ENCODE peak calls at places on chromosomes 16 and 17, in nine cellular contexts. One of them, this sample, is unnamed.

GRCh38 chr17:39709998-39710964 is 10.4 kb downstream of the ERBB2 start:
- DNase-seq in uterus: no peak
- DNase-seq in thyroid gland: no peak
- DNase-seq in fibroblast of lung: no peak
- DNase-seq in H9: no peak
- DNase-seq in H1: no peak
- DNase-seq in glutamatergic neuron: no peak
- DNase-seq in lower leg skin: no peak
- DNase-seq in lower lobe of right lung: no peak
- DNase-seq in this sample: no peak

GRCh38 chr17:16255481-16255901 is 38.5 kb downstream of the PIGL start:
- DNase-seq in thyroid gland: peak; percentile 78
- DNase-seq in lower leg skin: no peak
- DNase-seq in glutamatergic neuron: no peak
- DNase-seq in fibroblast of lung: peak; percentile 82
- DNase-seq in lower lobe of right lung: peak; percentile 47
- DNase-seq in uterus: peak; percentile 59
- DNase-seq in H9: peak; percentile 47
- DNase-seq in H1: no peak
- DNase-seq in this sample: no peak

GRCh38 chr17:77728022-77728671 is 230.4 kb upstream of the TNRC6C start:
- DNase-seq in thyroid gland: no peak
- DNase-seq in lower lobe of right lung: no peak
- DNase-seq in H9: peak; percentile 50
- DNase-seq in H1: peak; percentile 41
- DNase-seq in fibroblast of lung: no peak
- DNase-seq in lower leg skin: peak; percentile 34
- DNase-seq in glutamatergic neuron: no peak
- DNase-seq in uterus: peak; percentile 69
- DNase-seq in this sample: no peak

GRCh38 chr17:80005360-80006338 is 30.0 kb downstream of the TBC1D16 start:
- DNase-seq in thyroid gland: peak; percentile 40
- DNase-seq in uterus: peak; percentile 58
- DNase-seq in H1: peak; percentile 86
- DNase-seq in lower leg skin: no peak
- DNase-seq in lower lobe of right lung: no peak
- DNase-seq in glutamatergic neuron: peak; percentile 66
- DNase-seq in fibroblast of lung: peak; percentile 38
- DNase-seq in H9: peak; percentile 80
- DNase-seq in this sample: peak; percentile 95

GRCh38 chr17:17877548-17878358 is 41.0 kb upstream of the SREBF1 start:
- DNase-seq in glutamatergic neuron: no peak
- DNase-seq in lower lobe of right lung: peak; percentile 77
- DNase-seq in lower leg skin: peak; percentile 55
- DNase-seq in thyroid gland: peak; percentile 99
- DNase-seq in H1: no peak
- DNase-seq in fibroblast of lung: peak; percentile 97
- DNase-seq in uterus: peak; percentile 82
- DNase-seq in H9: peak; percentile 75
- DNase-seq in this sample: no peak

GRCh38 chr16:85419503-85420408 is 193.4 kb upstream of the GSE1 start:
- DNase-seq in lower lobe of right lung: peak; percentile 24
- DNase-seq in lower leg skin: no peak
- DNase-seq in H9: no peak
- DNase-seq in thyroid gland: peak; percentile 57
- DNase-seq in uterus: no peak
- DNase-seq in H1: peak; percentile 40
- DNase-seq in fibroblast of lung: no peak
- DNase-seq in glutamatergic neuron: peak; percentile 10
- DNase-seq in this sample: no peak

GRCh38 chr17:54951286-54951685 is 17.2 kb downstream of the COX11 start:
- DNase-seq in thyroid gland: no peak
- DNase-seq in lower lobe of right lung: no peak
- DNase-seq in lower leg skin: no peak
- DNase-seq in H1: no peak
- DNase-seq in fibroblast of lung: no peak
- DNase-seq in uterus: no peak
- DNase-seq in glutamatergic neuron: no peak
- DNase-seq in H9: no peak
- DNase-seq in this sample: no peak

GRCh38 chr17:55420776-55421178 is 858 bp downstream of the MMD start:
- DNase-seq in lower lobe of right lung: peak; percentile 71
- DNase-seq in uterus: peak; percentile 36
- DNase-seq in lower leg skin: peak; percentile 38
- DNase-seq in H9: no peak
- DNase-seq in glutamatergic neuron: peak; percentile 47
- DNase-seq in thyroid gland: peak; percentile 51
- DNase-seq in fibroblast of lung: peak; percentile 34
- DNase-seq in H1: peak; percentile 56
- DNase-seq in this sample: peak; percentile 46

GRCh38 chr16:30706046-30706445 is 7.1 kb downstream of the SRCAP start:
- DNase-seq in H1: no peak
- DNase-seq in H9: no peak
- DNase-seq in glutamatergic neuron: no peak
- DNase-seq in thyroid gland: no peak
- DNase-seq in fibroblast of lung: no peak
- DNase-seq in lower leg skin: no peak
- DNase-seq in uterus: no peak
- DNase-seq in lower lobe of right lung: no peak
- DNase-seq in this sample: no peak

GRCh38 chr16:30711712-30712111 is 12.7 kb downstream of the SRCAP start:
- DNase-seq in H1: no peak
- DNase-seq in lower leg skin: no peak
- DNase-seq in fibroblast of lung: no peak
- DNase-seq in H9: no peak
- DNase-seq in lower lobe of right lung: no peak
- DNase-seq in uterus: no peak
- DNase-seq in thyroid gland: no peak
- DNase-seq in glutamatergic neuron: no peak
- DNase-seq in this sample: no peak

GRCh38 chr16:30715777-30716445 is 16.9 kb downstream of the SRCAP start:
- DNase-seq in lower lobe of right lung: no peak
- DNase-seq in thyroid gland: no peak
- DNase-seq in glutamatergic neuron: no peak
- DNase-seq in uterus: no peak
- DNase-seq in H1: no peak
- DNase-seq in H9: no peak
- DNase-seq in fibroblast of lung: no peak
- DNase-seq in lower leg skin: no peak
- DNase-seq in this sample: peak; percentile 48

GRCh38 chr16:30710971-30711370 is 12.0 kb downstream of the SRCAP start:
- DNase-seq in H1: no peak
- DNase-seq in thyroid gland: no peak
- DNase-seq in lower lobe of right lung: no peak
- DNase-seq in fibroblast of lung: no peak
- DNase-seq in H9: no peak
- DNase-seq in lower leg skin: no peak
- DNase-seq in glutamatergic neuron: no peak
- DNase-seq in uterus: no peak
- DNase-seq in this sample: no peak
- TF ChIP-seq CTCF in H1: no peak
- TF ChIP-seq CTCF in thyroid gland: no peak
- TF ChIP-seq CTCF in lower lobe of right lung: no peak
- TF ChIP-seq CTCF in fibroblast of lung: no peak
- TF ChIP-seq CTCF in H9: no peak
- TF ChIP-seq CTCF in lower leg skin: no peak
- TF ChIP-seq CTCF in glutamatergic neuron: no peak
- TF ChIP-seq CTCF in uterus: no peak
- TF ChIP-seq CTCF in this sample: no peak

GRCh38 chr17:7502171-7502847 is 18.1 kb downstream of the POLR2A start:
- DNase-seq in glutamatergic neuron: no peak
- DNase-seq in fibroblast of lung: no peak
- DNase-seq in lower lobe of right lung: no peak
- DNase-seq in lower leg skin: no peak
- DNase-seq in H1: no peak
- DNase-seq in uterus: no peak
- DNase-seq in H9: no peak
- DNase-seq in thyroid gland: no peak
- DNase-seq in this sample: no peak

GRCh38 chr17:7501729-7502128 is 17.6 kb downstream of the POLR2A start:
- DNase-seq in thyroid gland: no peak
- DNase-seq in fibroblast of lung: no peak
- DNase-seq in glutamatergic neuron: no peak
- DNase-seq in lower leg skin: no peak
- DNase-seq in uterus: no peak
- DNase-seq in H9: no peak
- DNase-seq in H1: no peak
- DNase-seq in lower lobe of right lung: no peak
- DNase-seq in this sample: no peak

GRCh38 chr17:7499161-7499560 is 15.0 kb downstream of the POLR2A start:
- DNase-seq in H9: no peak
- DNase-seq in lower lobe of right lung: no peak
- DNase-seq in glutamatergic neuron: no peak
- DNase-seq in thyroid gland: no peak
- DNase-seq in uterus: no peak
- DNase-seq in fibroblast of lung: no peak
- DNase-seq in lower leg skin: no peak
- DNase-seq in H1: no peak
- DNase-seq in this sample: no peak

GRCh38 chr17:7503521-7503920 is 19.4 kb downstream of the POLR2A start:
- DNase-seq in fibroblast of lung: no peak
- DNase-seq in thyroid gland: no peak
- DNase-seq in H1: no peak
- DNase-seq in H9: no peak
- DNase-seq in lower lobe of right lung: no peak
- DNase-seq in uterus: no peak
- DNase-seq in glutamatergic neuron: no peak
- DNase-seq in lower leg skin: no peak
- DNase-seq in this sample: no peak

DNA sequence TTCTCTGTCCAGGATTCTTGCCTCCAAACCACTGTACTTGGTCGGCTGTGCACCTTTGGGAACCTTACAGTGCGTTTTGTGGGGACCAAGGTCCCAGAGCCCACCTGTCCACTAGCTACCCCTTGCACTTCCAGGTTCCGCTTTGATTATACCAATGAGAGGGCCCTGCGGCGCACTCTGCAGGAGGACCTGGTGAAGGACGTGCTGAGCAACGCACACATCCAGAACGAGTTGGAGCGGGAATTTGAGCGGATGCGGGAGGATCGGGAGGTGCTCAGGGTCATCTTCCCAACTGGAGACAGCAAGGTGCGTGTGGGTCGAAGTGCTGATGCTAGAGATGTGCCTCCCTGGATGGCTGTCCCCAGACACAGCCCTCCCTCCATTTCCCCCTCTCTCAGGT is 18.8 kb downstream of the POLR2A start:
- DNase-seq in fibroblast of lung: no peak
- DNase-seq in H9: no peak
- DNase-seq in uterus: no peak
- DNase-seq in glutamatergic neuron: peak; percentile 39
- DNase-seq in H1: peak; percentile 67
- DNase-seq in lower lobe of right lung: no peak
- DNase-seq in thyroid gland: no peak
- DNase-seq in lower leg skin: no peak
- DNase-seq in this sample: no peak
- TF ChIP-seq CTCF in fibroblast of lung: peak; percentile 35
- TF ChIP-seq CTCF in H9: peak; percentile 58
- TF ChIP-seq CTCF in uterus: no peak
- TF ChIP-seq CTCF in glutamatergic neuron: no peak
- TF ChIP-seq CTCF in H1: peak; percentile 68
- TF ChIP-seq CTCF in lower lobe of right lung: peak; percentile 20
- TF ChIP-seq CTCF in thyroid gland: no peak
- TF ChIP-seq CTCF in lower leg skin: no peak
- TF ChIP-seq CTCF in this sample: peak; percentile 39

DNA sequence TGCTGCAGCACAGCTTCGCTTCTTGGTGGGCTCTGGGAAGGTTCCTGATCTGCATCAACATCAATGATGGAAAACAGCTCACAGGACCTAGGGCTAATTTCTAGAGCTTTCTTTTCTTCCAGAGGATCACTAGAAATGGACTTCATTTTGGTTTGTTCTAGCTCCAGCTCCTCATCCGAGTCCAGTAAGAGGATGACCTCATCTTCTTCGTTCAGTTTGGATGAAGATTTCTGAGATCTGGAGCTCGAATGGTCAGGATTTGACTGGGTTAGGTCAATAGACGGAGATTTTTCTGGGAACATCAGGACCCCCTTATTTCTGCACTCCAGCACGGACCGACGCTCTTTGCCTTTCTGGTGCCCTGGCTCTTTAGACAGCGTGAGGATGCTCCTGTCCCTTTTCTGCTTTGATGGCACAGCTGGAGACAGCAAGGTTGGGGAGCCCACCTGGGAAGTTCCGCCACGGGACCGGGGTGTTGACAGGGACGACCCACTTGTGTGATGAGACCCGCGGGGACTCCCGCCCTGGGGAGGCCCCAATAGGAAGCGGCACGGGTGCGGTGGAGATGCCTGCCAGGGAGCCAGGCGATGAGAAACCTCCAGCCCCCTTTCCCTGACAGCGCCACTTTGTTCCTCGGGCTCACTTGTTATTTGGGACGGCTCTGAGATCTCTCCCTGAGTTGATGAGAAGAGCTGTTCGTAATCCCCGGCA is 12.9 kb upstream of the NLRC3 start:
- DNase-seq in H1: no peak
- DNase-seq in H9: no peak
- DNase-seq in lower leg skin: no peak
- DNase-seq in uterus: no peak
- DNase-seq in fibroblast of lung: no peak
- DNase-seq in glutamatergic neuron: no peak
- DNase-seq in lower lobe of right lung: no peak
- DNase-seq in thyroid gland: no peak
- DNase-seq in this sample: no peak
- TF ChIP-seq CTCF in H1: no peak
- TF ChIP-seq CTCF in H9: no peak
- TF ChIP-seq CTCF in lower leg skin: no peak
- TF ChIP-seq CTCF in uterus: no peak
- TF ChIP-seq CTCF in fibroblast of lung: no peak
- TF ChIP-seq CTCF in glutamatergic neuron: no peak
- TF ChIP-seq CTCF in lower lobe of right lung: no peak
- TF ChIP-seq CTCF in thyroid gland: no peak
- TF ChIP-seq CTCF in this sample: no peak

GRCh38 chr16:50378417-50378816 is 9.6 kb upstream of the BRD7 start:
- DNase-seq in fibroblast of lung: no peak
- DNase-seq in thyroid gland: no peak
- DNase-seq in H1: no peak
- DNase-seq in H9: no peak
- DNase-seq in lower leg skin: no peak
- DNase-seq in uterus: no peak
- DNase-seq in lower lobe of right lung: no peak
- DNase-seq in glutamatergic neuron: no peak
- DNase-seq in this sample: no peak

GRCh38 chr16:50386139-50386538 is 17.4 kb upstream of the BRD7 start:
- DNase-seq in uterus: no peak
- DNase-seq in fibroblast of lung: no peak
- DNase-seq in H9: no peak
- DNase-seq in H1: no peak
- DNase-seq in lower leg skin: no peak
- DNase-seq in lower lobe of right lung: no peak
- DNase-seq in glutamatergic neuron: no peak
- DNase-seq in thyroid gland: no peak
- DNase-seq in this sample: no peak

GRCh38 chr16:50384500-50385122 is 15.8 kb upstream of the BRD7 start:
- DNase-seq in lower lobe of right lung: no peak
- DNase-seq in H1: no peak
- DNase-seq in uterus: no peak
- DNase-seq in H9: no peak
- DNase-seq in fibroblast of lung: no peak
- DNase-seq in lower leg skin: no peak
- DNase-seq in thyroid gland: no peak
- DNase-seq in glutamatergic neuron: no peak
- DNase-seq in this sample: no peak

GRCh38 chr16:50376997-50377396 is 8.2 kb upstream of the BRD7 start:
- DNase-seq in lower lobe of right lung: no peak
- DNase-seq in fibroblast of lung: no peak
- DNase-seq in H9: no peak
- DNase-seq in glutamatergic neuron: no peak
- DNase-seq in uterus: no peak
- DNase-seq in thyroid gland: no peak
- DNase-seq in lower leg skin: no peak
- DNase-seq in H1: no peak
- DNase-seq in this sample: no peak

DNA sequence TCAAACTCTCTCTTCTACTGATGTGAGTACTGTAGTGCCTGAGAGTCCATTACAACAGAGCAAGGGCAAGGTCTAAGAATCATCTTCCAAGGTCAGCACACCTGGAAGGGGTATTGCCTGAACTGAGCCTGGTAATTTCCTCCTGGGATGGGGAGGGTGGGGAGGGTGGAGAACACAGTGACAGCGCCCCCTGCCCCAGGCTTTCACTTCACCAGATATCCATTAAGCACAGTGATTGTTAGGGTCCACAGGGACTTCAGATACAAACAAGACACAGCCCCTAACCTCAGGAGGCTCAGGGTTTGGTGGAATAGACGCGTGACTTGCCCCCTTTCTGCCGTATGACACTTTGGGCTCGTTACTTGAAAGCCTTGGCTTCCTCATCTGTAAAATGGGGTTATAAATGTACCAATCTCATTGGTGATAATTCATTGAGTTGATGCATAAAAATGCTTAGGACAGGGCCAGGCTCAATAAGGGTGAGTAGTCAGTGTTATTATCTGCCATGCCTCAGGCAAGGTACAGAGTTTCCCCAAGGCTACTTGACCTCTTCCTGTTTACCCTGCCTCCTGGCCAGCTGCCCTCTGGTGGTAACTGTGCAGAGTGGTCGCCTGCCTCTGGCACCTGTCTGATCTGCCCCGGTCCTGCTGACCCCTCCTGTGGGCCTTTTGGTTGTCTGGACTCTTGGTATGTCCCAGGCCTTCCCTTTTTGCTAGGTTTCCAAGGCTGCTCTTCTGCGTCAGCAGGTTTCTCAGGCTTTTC is 13.1 kb upstream of the BRD7 start:
- DNase-seq in H1: no peak
- DNase-seq in fibroblast of lung: no peak
- DNase-seq in lower leg skin: no peak
- DNase-seq in uterus: no peak
- DNase-seq in H9: peak; percentile 74
- DNase-seq in lower lobe of right lung: no peak
- DNase-seq in glutamatergic neuron: no peak
- DNase-seq in thyroid gland: no peak
- DNase-seq in this sample: no peak
- TF ChIP-seq CTCF in H1: peak; percentile 83
- TF ChIP-seq CTCF in fibroblast of lung: no peak
- TF ChIP-seq CTCF in lower leg skin: no peak
- TF ChIP-seq CTCF in uterus: no peak
- TF ChIP-seq CTCF in H9: peak; percentile 66
- TF ChIP-seq CTCF in lower lobe of right lung: no peak
- TF ChIP-seq CTCF in glutamatergic neuron: no peak
- TF ChIP-seq CTCF in thyroid gland: no peak
- TF ChIP-seq CTCF in this sample: peak; percentile 32

This sample was measured in GM13977.